ENCODE peak calls at places on chromosomes 12 and 14, in ten cellular contexts. Z, H, R, I, P, W, G, F, E and C are unnamed samples.

GRCh38 chr12:58925111-58925732 is 4.9 kb upstream of the LRIG3 start:
- ATAC-seq in F (no peak), R (no peak), I (no peak), H (no peak), W (no peak), E (no peak), P (no peak), G (peak), Z (no peak), C (no peak)

GRCh38 chr12:22899184-22899583 is 274.2 kb downstream of the ETNK1 start:
- ATAC-seq in Z (no peak), P (no peak), H (no peak), G (no peak), W (no peak), E (no peak), I (no peak), R (no peak), F (no peak), C (no peak)

GRCh38 chr14:65847065-65847847 is 434.7 kb downstream of the FUT8 start:
- ATAC-seq in R (no peak), F (no peak), P (no peak), H (no peak), E (peak), I (peak), Z (peak), G (peak), W (peak), C (no peak)

GRCh38 chr12:25813843-25814242 is 144.6 kb upstream of the RASSF8 start:
- ATAC-seq in I (no peak), W (no peak), G (no peak), R (no peak), Z (no peak), E (no peak), P (no peak), F (no peak), H (no peak), C (no peak)

GRCh38 chr14:65838565-65838964 is 426.0 kb downstream of the FUT8 start:
- ATAC-seq in H (no peak), I (no peak), R (no peak), P (no peak), W (no peak), F (no peak), G (no peak), Z (no peak), E (no peak), C (no peak)

GRCh38 chr12:6393109-6393508 is 9.1 kb downstream of the LTBR start:
- ATAC-seq in H (no peak), F (no peak), E (no peak), P (no peak), G (no peak), Z (no peak), I (no peak), R (no peak), W (no peak), C (no peak)

GRCh38 chr14:89574420-89574819 is 157.4 kb upstream of the FOXN3 start:
- ATAC-seq in P (peak), W (no peak), R (no peak), E (no peak), F (no peak), G (peak), Z (no peak), I (no peak), H (no peak), C (no peak)

GRCh38 chr12:67721216-67721615 is 72.7 kb downstream of the DYRK2 start:
- ATAC-seq in W (no peak), R (peak), H (no peak), P (peak), F (peak), I (peak), E (no peak), Z (no peak), G (peak), C (peak)

GRCh38 chr12:11580125-11580751 is 69.2 kb upstream of the ETV6 start:
- ATAC-seq in Z (peak), G (peak), R (peak), E (peak), F (no peak), H (no peak), P (peak), W (no peak), I (peak), C (peak)

GRCh38 chr12:78210494-78210860 is 379.8 kb downstream of the NAV3 start:
- ATAC-seq in E (no peak), I (no peak), F (no peak), P (no peak), R (no peak), Z (no peak), W (no peak), H (no peak), G (no peak), C (no peak)

GRCh38 chr12:94587266-94588241 is 62.8 kb downstream of the TMCC3 start:
- ATAC-seq in E (no peak), I (peak), Z (no peak), W (no peak), R (peak), F (peak), H (no peak), P (peak), G (peak), C (peak)

GRCh38 chr12:15749937-15750336 is 39.3 kb downstream of the EPS8 start:
- ATAC-seq in E (no peak), I (no peak), P (no peak), R (no peak), F (no peak), G (no peak), Z (no peak), W (no peak), H (no peak), C (no peak)

GRCh38 chr14:30885840-30886740 is 11.7 kb downstream of the COCH start:
- ATAC-seq in R (no peak), Z (peak), I (no peak), F (no peak), E (no peak), G (no peak), P (no peak), H (no peak), W (no peak), C (no peak)

GRCh38 chr12:93689076-93689834 is 12.1 kb downstream of the CRADD start:
- ATAC-seq in R (no peak), W (no peak), P (no peak), I (no peak), G (no peak), H (no peak), F (no peak), E (no peak), Z (no peak), C (no peak)

GRCh38 chr14:64706552-64707193 is 2.4 kb downstream of the PLEKHG3 start:
- ATAC-seq in P (peak), G (no peak), Z (no peak), H (peak), R (no peak), W (no peak), F (no peak), I (no peak), E (no peak), C (no peak)

GRCh38 chr14:22689186-22689585 is 45.0 kb upstream of the OR6J1 start:
- ATAC-seq in I (no peak), G (no peak), E (peak), H (no peak), W (peak), F (no peak), Z (peak), R (no peak), P (no peak), C (no peak)

GRCh38 chr14:81474685-81475324 is 58.8 kb downstream of the SEL1L start:
- ATAC-seq in P (no peak), E (no peak), W (peak), Z (no peak), I (no peak), H (no peak), F (no peak), G (no peak), R (no peak), C (no peak)

GRCh38 chr12:122474324-122474716 is 26.4 kb downstream of the ZCCHC8 start:
- ATAC-seq in F (no peak), P (no peak), R (no peak), G (no peak), H (no peak), E (no peak), I (no peak), W (no peak), Z (peak), C (no peak)

GRCh38 chr14:96104469-96105057 is 65.4 kb downstream of the C14orf132 start:
- ATAC-seq in E (peak), F (peak), G (peak), R (peak), P (peak), H (no peak), W (no peak), Z (no peak), I (peak), C (peak)

GRCh38 chr12:14843425-14843887 is at the start of gene ART4:
- ATAC-seq in H (no peak), G (peak), F (no peak), I (peak), W (no peak), R (peak), P (peak), Z (no peak), E (no peak), C (no peak)

GRCh38 chr14:51849095-51849494 is 11.3 kb upstream of the GNG2 start:
- ATAC-seq in P (no peak), H (no peak), I (no peak), G (no peak), F (no peak), R (no peak), W (no peak), Z (peak), E (peak), C (no peak)

GRCh38 chr12:27257104-27257848 is 13.2 kb downstream of the STK38L start:
- ATAC-seq in F (no peak), G (no peak), Z (no peak), I (peak), R (peak), W (no peak), P (no peak), H (no peak), E (no peak), C (no peak)

GRCh38 chr12:80033457-80033856 is 65.9 kb upstream of the OTOGL start:
- ATAC-seq in I (no peak), P (peak), H (no peak), E (peak), R (peak), W (no peak), Z (no peak), G (no peak), F (no peak), C (peak)

GRCh38 chr14:61889914-61890351 is 127.7 kb downstream of the SNAPC1 start:
- ATAC-seq in G (peak), P (no peak), E (no peak), W (peak), Z (peak), F (no peak), R (no peak), I (peak), H (peak), C (no peak)

GRCh38 chr14:75399819-75400678 is 27.8 kb upstream of the JDP2 start:
- ATAC-seq in F (peak), Z (peak), P (peak), R (peak), I (peak), G (peak), H (no peak), W (peak), E (peak), C (peak)

GRCh38 chr14:55423969-55424368 is 12.3 kb upstream of the ATG14 start:
- ATAC-seq in W (no peak), F (no peak), E (no peak), Z (no peak), R (no peak), P (no peak), I (no peak), H (no peak), G (no peak), C (no peak)